ENCODE peak calls at places on chromosome 7, in eight cellular contexts. X is lung, F is fibroblast of lung, T is fibroblast of the aortic adventitia, O is K562, Z is tibial artery, C is BJ, V is Peyer's patch. B is an unnamed sample.

GRCh38 chr7:1787241-1787640 is 117.2 kb downstream of the ELFN1 start:
- DNase-seq in T (no peak), C (no peak), X (no peak), F (no peak), O (no peak), Z (no peak), V (no peak), B (no peak)

GRCh38 chr7:16634292-16634738 is 11.2 kb downstream of the ANKMY2 start:
- DNase-seq in C (no peak), T (peak; percentile 73), V (no peak), X (no peak), O (no peak), F (peak; percentile 71), Z (peak; percentile 63), B (no peak)

GRCh38 chr7:29208410-29209250 is 14.1 kb downstream of the CHN2 start:
- DNase-seq in C (no peak), T (no peak), Z (no peak), V (no peak), F (no peak), O (no peak), X (no peak), B (no peak)

GRCh38 chr7:98359395-98359794 is 41.5 kb downstream of the BAIAP2L1 start:
- DNase-seq in X (no peak), F (no peak), Z (no peak), V (no peak), C (no peak), O (no peak), T (no peak), B (no peak)

GRCh38 chr7:116582806-116583444 is 58.1 kb downstream of the CAV1 start:
- DNase-seq in T (peak; percentile 90), F (peak; percentile 40), Z (peak; percentile 42), C (peak; percentile 96), V (no peak), X (no peak), O (no peak), B (no peak)

GRCh38 chr7:96903906-96904305 is 101.4 kb upstream of the DLX6 start:
- DNase-seq in O (no peak), T (no peak), Z (no peak), F (no peak), V (no peak), C (no peak), X (no peak), B (no peak)

GRCh38 chr7:15750741-15751140 is 64.3 kb upstream of the MEOX2 start:
- DNase-seq in Z (no peak), F (no peak), V (no peak), X (no peak), T (no peak), O (no peak), C (no peak), B (no peak)

GRCh38 chr7:72063325-72063724 is 348.8 kb downstream of the CALN1 start:
- DNase-seq in V (no peak), X (no peak), O (no peak), T (no peak), F (no peak), Z (no peak), C (no peak), B (no peak)

GRCh38 chr7:16392990-16393523 is 28.3 kb downstream of the CRPPA start:
- DNase-seq in Z (no peak), T (no peak), F (no peak), O (no peak), C (no peak), X (no peak), V (no peak), B (no peak)

GRCh38 chr7:110502893-110503465 is 587.9 kb upstream of the LRRN3 start:
- DNase-seq in X (no peak), O (no peak), C (peak; percentile 27), F (peak; percentile 80), V (no peak), Z (no peak), T (no peak), B (no peak)

GRCh38 chr7:87312215-87312865 is 33.1 kb upstream of the CROT start:
- DNase-seq in F (peak; percentile 77), O (peak; percentile 83), Z (no peak), C (peak; percentile 9), T (peak; percentile 83), X (peak; percentile 57), V (peak; percentile 27), B (no peak)

GRCh38 chr7:157552295-157552993 is 215.6 kb downstream of the DNAJB6 start:
- DNase-seq in O (no peak), C (no peak), V (no peak), T (no peak), X (no peak), F (no peak), Z (peak; percentile 5), B (no peak)

GRCh38 chr7:44211126-44211675 is 10.4 kb downstream of the YKT6 start:
- DNase-seq in V (no peak), C (no peak), X (no peak), Z (no peak), T (no peak), F (no peak), O (no peak), B (no peak)

GRCh38 chr7:156472267-156472666 is 168.3 kb upstream of the RNF32 start:
- DNase-seq in Z (no peak), T (no peak), F (no peak), C (no peak), X (no peak), O (no peak), V (no peak), B (no peak)

GRCh38 chr7:105141068-105141467 is 127.1 kb downstream of the KMT2E start:
- DNase-seq in O (peak; percentile 54), Z (no peak), C (no peak), F (peak; percentile 68), V (no peak), T (peak; percentile 72), X (no peak), B (no peak)

GRCh38 chr7:6440381-6440780 is 7.4 kb downstream of the DAGLB start:
- DNase-seq in T (no peak), Z (no peak), V (no peak), C (no peak), X (no peak), F (no peak), O (no peak), B (no peak)

GRCh38 chr7:102888561-102889233 is 24.1 kb upstream of the LRRC17 start:
- DNase-seq in V (no peak), T (no peak), Z (no peak), O (no peak), X (no peak), C (no peak), F (no peak), B (no peak)

GRCh38 chr7:85927226-85927625 is 716.5 kb upstream of the GRM3 start:
- DNase-seq in C (no peak), X (no peak), V (no peak), T (no peak), Z (no peak), O (no peak), F (no peak), B (no peak)

GRCh38 chr7:84904561-84904960 is 282.3 kb downstream of the SEMA3D start:
- DNase-seq in X (no peak), C (no peak), Z (no peak), O (no peak), F (no peak), T (no peak), V (no peak), B (no peak)

GRCh38 chr7:90952649-90952991 is 311.6 kb upstream of the FZD1 start:
- DNase-seq in C (no peak), T (no peak), V (no peak), F (no peak), X (no peak), O (no peak), Z (no peak), B (no peak)

DNA sequence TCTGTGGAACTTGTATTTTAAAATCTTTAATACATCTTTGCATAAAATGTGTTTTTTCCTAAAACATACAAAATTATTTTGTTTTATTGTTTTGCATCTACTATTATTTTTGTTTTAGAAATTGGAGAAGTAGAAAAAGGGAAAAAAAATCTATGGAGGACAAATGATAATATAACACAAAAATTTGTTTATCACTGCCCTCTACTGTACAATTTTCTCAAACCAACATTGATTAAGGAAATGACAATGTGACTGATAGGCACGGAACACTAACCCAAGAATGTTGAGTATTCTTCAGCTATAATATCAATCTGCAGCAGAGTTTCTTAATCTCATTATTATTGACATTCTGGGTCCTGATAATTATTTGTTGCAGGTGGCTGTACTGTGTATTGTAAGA is 9.5 kb upstream of the ING3 start:
- DNase-seq in V (no peak), F (peak; percentile 13), X (no peak), C (no peak), T (peak; percentile 16), Z (no peak), O (no peak), B (no peak)
- TF ChIP-seq CTCF in V (peak; percentile 66), F (peak; percentile 19), X (no peak), C (peak; percentile 21), T (no peak), Z (peak; percentile 43), O (no peak), B (no peak)

DNA sequence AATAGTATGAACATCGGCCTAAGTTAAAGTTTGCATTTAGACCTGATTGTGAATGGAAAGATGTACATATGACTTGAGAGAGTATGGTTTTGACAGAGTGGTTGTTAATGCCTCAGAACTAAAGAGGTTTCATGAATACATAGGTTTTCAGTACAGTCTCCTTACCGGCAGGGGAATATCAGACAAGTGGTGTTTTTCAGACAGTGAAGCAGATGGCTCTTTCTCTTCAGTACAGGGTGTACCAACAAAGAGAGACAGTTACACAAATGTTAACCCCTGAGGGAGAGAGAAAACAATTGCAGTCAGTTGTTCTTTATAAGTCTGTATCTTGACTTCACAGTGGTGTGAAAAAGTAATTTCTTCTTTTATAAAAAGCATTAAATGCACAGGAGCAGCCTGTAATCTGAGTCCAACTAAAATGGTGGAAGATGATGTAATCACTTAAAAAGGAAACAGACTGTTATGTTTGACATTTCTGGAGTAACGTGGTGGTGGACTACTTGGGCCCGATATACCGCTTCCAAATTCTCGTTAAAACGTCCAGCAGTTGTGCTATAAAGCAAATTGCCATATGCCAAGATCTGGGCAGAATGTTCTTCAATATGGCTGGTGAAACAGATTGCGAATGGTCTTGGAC is 69.1 kb downstream of the SDK1 start:
- DNase-seq in C (no peak), V (no peak), Z (no peak), X (no peak), F (peak; percentile 14), O (no peak), T (no peak), B (no peak)
- TF ChIP-seq CTCF in C (no peak), V (no peak), Z (no peak), X (no peak), F (no peak), O (no peak), T (no peak), B (no peak)

DNA sequence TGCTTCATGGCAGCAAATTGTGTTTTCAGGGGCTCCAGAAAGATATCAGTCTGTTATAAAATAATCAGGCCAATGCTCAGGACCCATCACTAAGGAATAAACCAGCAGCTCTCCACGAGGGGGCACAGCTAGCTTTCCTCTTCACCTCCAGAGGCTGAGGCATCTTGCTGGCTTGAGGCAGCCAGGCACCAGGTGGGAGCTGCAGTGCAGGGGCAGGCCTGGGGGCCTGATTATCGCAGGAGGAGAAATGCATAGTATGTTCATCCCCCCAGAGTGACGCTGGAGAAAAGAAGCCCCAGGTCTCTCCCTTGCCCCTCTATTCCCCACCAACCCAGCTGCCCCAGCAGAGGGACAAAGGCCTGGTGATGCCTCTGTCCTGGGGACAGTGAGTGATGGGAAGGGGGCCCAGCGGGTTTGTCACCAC is 128.3 kb upstream of the FAM20C start:
- DNase-seq in X (no peak), Z (peak; percentile 52), F (peak; percentile 64), T (peak; percentile 80), O (peak; percentile 45), C (no peak), V (peak; percentile 24), B (no peak)
- TF ChIP-seq CTCF in X (no peak), Z (peak; percentile 53), F (peak; percentile 53), T (peak; percentile 78), O (peak; percentile 73), C (peak; percentile 68), V (peak; percentile 51), B (no peak)

GRCh38 chr7:77270081-77270480 is 70.5 kb upstream of the FGL2 start:
- DNase-seq in T (no peak), X (no peak), F (no peak), Z (no peak), O (no peak), C (no peak), V (no peak), B (no peak)
- TF ChIP-seq CTCF in T (no peak), X (no peak), F (no peak), Z (no peak), O (no peak), C (no peak), V (no peak), B (no peak)

B was measured in omental fat pad.